ENCODE peak calls at places on chromosomes 12 and 14, in eight cellular contexts. F is naive thymus-derived CD8-positive, alpha-beta T cell; N is kidney tubule cell; D is neuronal stem cell; S is memory B cell; X is heart right ventricle; E is stimulated activated CD8-positive, alpha-beta memory T cell treated with anti-CD3 and anti-CD28 coated beads, Interleukin-4, amount 100 ng/mL, for 1 hour; B is cardiac muscle cell. R is an unnamed sample.

GRCh38 chr14:63777024-63777423 is 49.2 kb upstream of the SGPP1 start:
- DNase-seq in S (no peak), N (peak; percentile 69), E (no peak), X (no peak), D (no peak), F (no peak), B (no peak), R (no peak)

GRCh38 chr12:91055976-91056375 is 1.8 kb downstream of the KERA start:
- DNase-seq in B (no peak), F (no peak), E (no peak), D (no peak), S (no peak), X (no peak), N (no peak), R (no peak)

GRCh38 chr14:52413729-52414453 is 99.8 kb downstream of the PTGER2 start:
- DNase-seq in X (no peak), N (no peak), B (no peak), D (no peak), S (no peak), E (no peak), F (no peak), R (no peak)

GRCh38 chr12:84463756-84464495 is 448.7 kb downstream of the SLC6A15 start:
- DNase-seq in N (no peak), D (no peak), E (no peak), X (no peak), F (no peak), B (no peak), S (no peak), R (no peak)

GRCh38 chr14:26596722-26597030 is 1.2 kb downstream of the NOVA1 start:
- DNase-seq in E (no peak), F (no peak), D (no peak), B (peak; percentile 41), N (peak; percentile 2), S (no peak), X (peak; percentile 9), R (no peak)

GRCh38 chr12:80811957-80812708 is 95.4 kb downstream of the MYF5 start:
- DNase-seq in E (no peak), D (no peak), F (no peak), X (no peak), B (no peak), N (no peak), S (no peak), R (no peak)

GRCh38 chr14:102078840-102079699 is 7.8 kb downstream of the HSP90AA1 start:
- DNase-seq in S (no peak), N (no peak), D (no peak), E (no peak), B (no peak), F (no peak), X (no peak), R (no peak)

GRCh38 chr12:58916891-58917570 is 3.3 kb downstream of the LRIG3 start:
- DNase-seq in E (no peak), X (no peak), S (no peak), F (no peak), B (no peak), D (no peak), N (peak; percentile 49), R (no peak)

GRCh38 chr12:10031771-10032175 is 1.3 kb downstream of the CLEC9A start:
- DNase-seq in E (no peak), N (peak; percentile 39), F (no peak), D (no peak), B (no peak), S (no peak), X (no peak), R (no peak)

GRCh38 chr14:68327231-68327630 is 465.6 kb downstream of the ZFP36L1 start:
- DNase-seq in F (no peak), X (no peak), N (no peak), E (no peak), D (no peak), S (no peak), B (no peak), R (no peak)

GRCh38 chr12:95582230-95583058 is 31.2 kb upstream of the USP44 start:
- DNase-seq in S (no peak), B (peak; percentile 41), F (no peak), E (no peak), N (peak; percentile 55), D (no peak), X (no peak), R (no peak)